ENCODE peak calls at places on chromosomes 5 and 9, in eight cellular contexts. L is hepatocyte, C is heart right ventricle, V is Calu3, Z is mammary epithelial cell, D is GM20000, J is mesothelial cell of epicardium, I is bronchial epithelial cell. H is an unnamed sample.
A peak's percentile ranks its signal among the peaks of the same experiment; 100 is the strongest.

GRCh38 chr9:121654497-121655140 is 3.2 kb downstream of the DAB2IP start:
- DNase-seq in L (no peak), C (no peak), V (no peak), Z (no peak), D (no peak), J (no peak), I (no peak), H (no peak)

GRCh38 chr9:95316794-95317118 is 753 bp downstream of the FANCC start:
- DNase-seq in L (peak; percentile 81), C (peak; percentile 50), V (peak; percentile 71), Z (peak; percentile 75), D (peak; percentile 82), J (no peak), I (peak; percentile 42), H (no peak)

GRCh38 chr5:121668635-121669034 is 183.0 kb upstream of the FTMT start:
- DNase-seq in L (no peak), C (no peak), V (no peak), Z (no peak), D (no peak), J (no peak), I (no peak), H (no peak)

GRCh38 chr5:88518131-88519016 is 249.7 kb upstream of the TMEM161B start:
- DNase-seq in L (no peak), C (no peak), V (no peak), Z (no peak), D (no peak), J (no peak), I (no peak), H (no peak)

GRCh38 chr5:134436523-134437339 is 25.1 kb upstream of the CDKN2AIPNL start:
- DNase-seq in L (peak; percentile 83), C (peak; percentile 52), V (peak; percentile 91), Z (peak; percentile 55), D (peak; percentile 71), J (no peak), I (peak; percentile 92), H (peak; percentile 92)

GRCh38 chr9:15160673-15161072 is 146.3 kb downstream of the TTC39B start:
- DNase-seq in L (no peak), C (no peak), V (no peak), Z (no peak), D (no peak), J (no peak), I (no peak), H (no peak)

GRCh38 chr5:129506092-129506491 is 46.0 kb downstream of the ADAMTS19 start:
- DNase-seq in L (no peak), C (no peak), V (no peak), Z (peak; percentile 26), D (no peak), J (no peak), I (peak; percentile 63), H (no peak)

GRCh38 chr5:126093041-126093440 is 330.2 kb upstream of the GRAMD2B start:
- DNase-seq in L (no peak), C (no peak), V (no peak), Z (peak; percentile 21), D (no peak), J (no peak), I (peak; percentile 86), H (no peak)

GRCh38 chr5:124232517-124232916 is 513.9 kb downstream of the ZNF608 start:
- DNase-seq in L (no peak), C (no peak), V (no peak), Z (no peak), D (no peak), J (no peak), I (no peak), H (no peak)

GRCh38 chr5:59656351-59657254 is 236.9 kb downstream of the PDE4D start:
- DNase-seq in L (no peak), C (no peak), V (no peak), Z (no peak), D (no peak), J (no peak), I (no peak), H (no peak)

GRCh38 chr5:59665086-59665831 is 228.3 kb downstream of the PDE4D start:
- DNase-seq in L (no peak), C (no peak), V (no peak), Z (no peak), D (no peak), J (no peak), I (peak; percentile 41), H (no peak)

GRCh38 chr5:59661939-59662615 is 231.4 kb downstream of the PDE4D start:
- DNase-seq in L (no peak), C (no peak), V (no peak), Z (no peak), D (peak; percentile 22), J (no peak), I (no peak), H (no peak)

GRCh38 chr5:59660737-59661136 is 232.8 kb downstream of the PDE4D start:
- DNase-seq in L (peak; percentile 14), C (no peak), V (peak; percentile 11), Z (no peak), D (peak; percentile 17), J (no peak), I (peak; percentile 27), H (no peak)

GRCh38 chr5:59661306-59661705 is 232.2 kb downstream of the PDE4D start:
- DNase-seq in L (no peak), C (no peak), V (no peak), Z (no peak), D (no peak), J (no peak), I (peak; percentile 85), H (no peak)
- TF ChIP-seq CTCF in L (no peak), C (no peak), V (no peak), Z (no peak), D (no peak), J (no peak), I (no peak), H (no peak)

DNA sequence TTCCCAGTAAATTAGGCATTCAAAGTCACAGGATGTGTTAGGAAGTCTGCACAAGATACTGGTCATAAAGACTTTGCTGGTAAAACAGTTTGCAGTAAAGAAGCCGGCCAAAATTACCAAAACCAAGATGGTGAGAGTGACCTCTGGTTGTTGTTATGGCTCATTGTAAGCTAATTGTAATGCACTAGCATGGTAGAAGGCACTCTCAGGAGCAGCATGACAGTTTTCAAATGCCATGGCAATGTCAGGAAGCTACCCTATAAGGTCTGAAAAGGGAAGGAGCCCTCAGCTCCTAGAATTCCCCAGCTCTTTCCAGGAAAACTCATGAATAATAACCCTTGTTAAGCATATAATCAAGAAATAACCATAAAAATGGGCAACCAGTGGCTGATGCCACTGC is 64.3 kb upstream of the TNC start:
- DNase-seq in L (no peak), C (no peak), V (no peak), Z (no peak), D (no peak), J (no peak), I (no peak), H (no peak)
- TF ChIP-seq CTCF in L (no peak), C (no peak), V (no peak), Z (no peak), D (no peak), J (no peak), I (no peak), H (no peak)

DNA sequence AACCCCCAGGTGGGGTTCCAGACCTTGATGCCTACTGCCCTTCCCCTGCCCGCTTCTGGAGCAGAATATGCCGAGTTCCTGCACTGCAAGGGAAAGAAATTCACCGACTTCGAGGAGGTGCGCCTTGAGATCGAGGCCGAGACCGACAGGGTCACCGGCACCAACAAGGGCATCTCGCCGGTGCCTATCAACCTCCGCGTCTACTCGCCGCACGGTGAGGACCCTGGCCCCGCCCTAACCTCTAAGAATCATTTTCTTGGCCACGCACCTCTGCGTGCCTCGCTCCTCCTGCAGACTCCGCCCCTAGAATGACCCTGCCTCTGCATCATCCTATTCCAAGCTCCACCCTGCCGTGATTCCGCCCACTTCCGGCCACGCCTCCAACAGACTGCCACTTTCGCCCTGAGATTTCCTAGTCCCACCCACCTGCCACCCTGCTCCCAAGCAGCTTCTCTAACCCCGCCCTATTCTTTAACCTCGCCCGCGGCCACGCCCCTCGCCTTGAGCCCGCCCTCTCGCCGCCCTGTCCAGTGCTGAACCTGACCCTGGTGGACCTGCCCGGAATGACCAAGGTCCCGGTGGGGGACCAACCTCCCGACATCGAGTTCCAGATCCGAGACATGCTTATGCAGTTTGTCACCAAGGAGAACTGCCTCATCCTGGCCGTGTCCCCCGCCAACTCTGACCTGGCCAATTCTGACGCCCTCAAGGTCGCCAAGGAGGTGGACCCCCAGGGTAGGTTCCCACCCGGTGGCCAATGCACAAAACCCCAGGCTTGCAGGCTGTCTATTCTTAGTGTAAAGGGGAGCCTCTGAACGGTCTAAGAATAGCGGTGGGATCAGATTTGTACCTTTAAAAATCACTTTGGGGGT is 15.6 kb downstream of the DNM1 start:
- DNase-seq in L (peak; percentile 94), C (peak; percentile 92), V (peak; percentile 79), Z (peak; percentile 93), D (peak; percentile 96), J (peak; percentile 87), I (peak; percentile 97), H (peak; percentile 98)
- TF ChIP-seq CTCF in L (no peak), C (no peak), V (no peak), Z (no peak), D (no peak), J (no peak), I (no peak), H (peak; percentile 13)

GRCh38 chr9:110457245-110457644 is 119.6 kb upstream of the TXNDC8 start:
- DNase-seq in L (no peak), C (no peak), V (no peak), Z (no peak), D (no peak), J (no peak), I (no peak), H (no peak)

GRCh38 chr9:110455860-110456259 is 118.2 kb upstream of the TXNDC8 start:
- DNase-seq in L (no peak), C (no peak), V (no peak), Z (no peak), D (no peak), J (no peak), I (no peak), H (no peak)

DNA sequence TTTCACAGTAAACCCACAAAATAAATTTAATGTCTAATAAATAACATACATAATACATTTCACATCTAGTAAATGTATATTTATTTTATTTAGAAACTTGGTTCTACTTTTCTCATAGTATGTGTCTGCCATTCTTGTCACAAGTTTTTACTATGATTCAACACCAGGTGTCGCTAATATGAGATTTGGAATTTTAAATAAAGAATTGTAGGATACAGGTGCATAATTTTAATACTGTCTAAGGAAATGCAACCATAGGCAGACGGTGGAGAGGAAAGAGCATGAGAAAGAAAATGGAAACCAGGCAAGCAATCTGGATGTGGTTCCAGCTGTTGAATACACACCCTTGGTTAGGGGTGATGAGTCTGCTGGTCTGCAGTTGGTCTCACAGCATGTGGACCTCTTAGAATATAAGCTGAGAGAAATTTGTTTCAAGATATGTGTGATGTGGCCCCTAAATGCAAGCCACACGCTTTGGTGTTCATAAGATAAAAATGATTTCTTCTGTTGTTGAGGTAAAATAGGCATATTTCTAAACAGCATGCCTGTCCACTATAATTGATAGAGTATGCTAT is 114.7 kb upstream of the TXNDC8 start:
- DNase-seq in L (no peak), C (no peak), V (no peak), Z (peak; percentile 4), D (no peak), J (no peak), I (peak; percentile 29), H (no peak)
- TF ChIP-seq CTCF in L (peak; percentile 58), C (peak; percentile 47), V (no peak), Z (peak; percentile 54), D (no peak), J (peak; percentile 70), I (no peak), H (peak; percentile 66)

H was measured in CD14-positive monocyte.